ENCODE peak calls at places on chromosomes 4 and X, in five cellular contexts. X, B, I, Q and V are unnamed samples. For H3K4me1, the result is how much of the 10 kb centered on the place peaks cover.

GRCh38 chrX:102044496-102044895 is 81.0 kb upstream of the TCEAL2 start:
- DNase-seq in X (no peak), B (no peak), I (no peak), Q (no peak), V (no peak)

GRCh38 chr4:4627906-4628305 is 86.1 kb upstream of the STX18 start:
- DNase-seq in X (no peak), B (no peak), I (no peak), Q (no peak), V (no peak)

GRCh38 chrX:117096528-117096927 is 633.8 kb upstream of the CT83 start:
- DNase-seq in X (no peak), B (no peak), I (no peak), Q (no peak), V (no peak)

GRCh38 chr4:137471895-137472294 is 60.4 kb downstream of the PCDH18 start:
- DNase-seq in X (no peak), B (no peak), I (no peak), Q (no peak), V (no peak)

GRCh38 chr4:81030617-81031388 is at the start of gene BMP3:
- DNase-seq in X (peak), B (no peak), I (no peak), Q (no peak), V (peak)

GRCh38 chrX:48511561-48511960 is 2.8 kb downstream of the PORCN start:
- DNase-seq in X (no peak), B (no peak), I (no peak), Q (no peak), V (no peak)

GRCh38 chr4:54840430-54840829 is 182.7 kb downstream of the KIT start:
- DNase-seq in X (no peak), B (no peak), I (no peak), Q (no peak), V (no peak)

GRCh38 chrX:63128509-63128908 is 222.6 kb downstream of the SPIN4 start:
- DNase-seq in X (no peak), B (peak), I (no peak), Q (no peak), V (no peak)

GRCh38 chr4:168659971-168660465 is 163.2 kb downstream of the PALLD start:
- DNase-seq in X (no peak), B (no peak), I (no peak), Q (no peak), V (no peak)

GRCh38 chrX:131816551-131817136 is 206.5 kb upstream of the STK26 start:
- DNase-seq in X (no peak), B (no peak), I (no peak), Q (peak), V (peak)

GRCh38 chr4:26420438-26420837 is 69.8 kb downstream of the CCKAR start:
- DNase-seq in X (no peak), B (no peak), I (no peak), Q (no peak), V (no peak)

GRCh38 chr4:5511791-5512190 is 196.6 kb downstream of the EVC2 start:
- DNase-seq in X (no peak), B (no peak), I (no peak), Q (no peak), V (no peak)

GRCh38 chr4:120156115-120156718 is 89.6 kb upstream of the MAD2L1 start:
- DNase-seq in X (no peak), B (peak), I (peak), Q (no peak), V (no peak)

GRCh38 chrX:13252726-13253125 is 67.1 kb downstream of the ATXN3L start:
- DNase-seq in X (no peak), B (no peak), I (no peak), Q (no peak), V (no peak)

GRCh38 chr4:110062166-110062565 is 136.2 kb downstream of the ELOVL6 start:
- DNase-seq in X (no peak), B (no peak), I (no peak), Q (no peak), V (no peak)

GRCh38 chr4:22460266-22460665 is 55.6 kb downstream of the ADGRA3 start:
- DNase-seq in X (no peak), B (no peak), I (no peak), Q (no peak), V (no peak)

GRCh38 chrX:151004085-151004484 is 20.9 kb downstream of the HMGB3 start:
- DNase-seq in X (no peak), B (no peak), I (no peak), Q (no peak), V (no peak)

GRCh38 chr4:54001558-54002365 is 62.6 kb downstream of the CHIC2 start:
- DNase-seq in X (no peak), B (no peak), I (peak), Q (no peak), V (no peak)

GRCh38 chr4:183600189-183600685 is 58.7 kb downstream of the RWDD4 start:
- DNase-seq in X (no peak), B (peak), I (no peak), Q (no peak), V (no peak)

GRCh38 chrX:19744231-19744630 is 143.2 kb downstream of the SH3KBP1 start:
- DNase-seq in X (no peak), B (no peak), I (no peak), Q (no peak), V (no peak)

GRCh38 chr4:188130355-188130754 is 8.9 kb upstream of the TRIML1 start:
- DNase-seq in X (no peak), B (no peak), I (no peak), Q (no peak), V (no peak)

GRCh38 chrX:17705211-17705610 is 32.1 kb upstream of the SCML1 start:
- DNase-seq in X (no peak), B (no peak), I (no peak), Q (no peak), V (no peak)

GRCh38 chr4:54226399-54227260 is 2.5 kb upstream of the PDGFRA start:
- DNase-seq in X (peak), B (no peak), I (no peak), Q (peak), V (peak)

GRCh38 chr4:54363037-54363436 is 133.9 kb downstream of the PDGFRA start:
- DNase-seq in X (no peak), B (no peak), I (no peak), Q (no peak), V (no peak)

GRCh38 chr4:125639182-125639621 is 324.4 kb downstream of the FAT4 start:
- DNase-seq in X (no peak), B (no peak), I (peak), Q (no peak), V (no peak)

GRCh38 chr4:101008503-101008902 is 338.8 kb downstream of the PPP3CA start:
- DNase-seq in X (no peak), B (no peak), I (no peak), Q (no peak), V (no peak)
- TF ChIP-seq EP300 in X (no peak), B (no peak), I (no peak), Q (no peak), V (no peak)

DNA sequence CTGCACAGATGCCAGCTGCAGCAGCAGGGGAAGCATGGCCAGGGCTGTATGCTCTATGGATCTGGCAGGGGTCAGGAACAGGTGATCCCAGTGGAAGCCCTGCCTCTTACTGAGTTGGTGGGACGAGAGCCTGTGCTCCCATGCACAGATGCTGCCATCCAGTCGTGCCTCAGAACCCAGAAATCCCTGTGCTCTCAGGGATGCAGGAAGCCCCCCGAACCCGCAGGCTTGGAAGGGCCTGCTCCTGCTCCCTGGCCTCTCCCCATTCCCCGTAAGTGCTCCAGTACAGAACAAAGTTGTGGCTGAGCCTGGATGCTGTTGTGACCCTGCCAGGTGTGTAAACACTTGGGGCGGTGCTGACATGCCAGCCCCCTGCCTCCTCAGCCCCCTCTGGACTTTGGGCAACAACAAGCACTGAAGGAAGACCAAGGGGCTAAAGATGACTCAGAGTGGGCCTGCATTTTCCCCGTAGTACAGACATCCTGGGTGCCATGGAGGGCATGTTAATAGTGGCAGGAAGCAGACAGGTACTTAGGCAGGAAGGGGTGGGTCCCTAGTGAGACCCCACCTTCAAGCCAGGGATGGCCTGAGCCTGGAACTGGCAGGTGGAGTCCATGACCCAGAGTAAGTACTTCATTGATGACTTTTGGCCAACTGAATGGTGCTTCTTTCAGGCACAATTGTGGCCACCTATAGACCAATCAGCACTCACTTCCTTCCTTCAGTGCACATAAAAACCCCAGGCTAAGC is 1640.7 kb downstream of the C4orf33 start:
- DNase-seq in X (no peak), B (no peak), I (no peak), Q (no peak), V (no peak)
- H3K4me1 ChIP-seq in X (under half), B (under half), I (under half), Q (under half), V (under half)

GRCh38 chrX:9537781-9538180 is 72.9 kb downstream of the TBL1X start:
- DNase-seq in X (no peak), B (no peak), I (no peak), Q (no peak), V (no peak)

GRCh38 chrX:9535101-9535500 is 70.2 kb downstream of the TBL1X start:
- DNase-seq in X (no peak), B (no peak), I (no peak), Q (no peak), V (no peak)

GRCh38 chrX:9539611-9540387 is 74.9 kb downstream of the TBL1X start:
- DNase-seq in X (no peak), B (no peak), I (no peak), Q (no peak), V (no peak)

GRCh38 chrX:9542106-9542764 is 77.4 kb downstream of the TBL1X start:
- DNase-seq in X (no peak), B (no peak), I (no peak), Q (no peak), V (no peak)

GRCh38 chrX:9538544-9539045 is 73.7 kb downstream of the TBL1X start:
- DNase-seq in X (no peak), B (no peak), I (no peak), Q (no peak), V (no peak)
- TF ChIP-seq EP300 in X (no peak), B (no peak), I (no peak), Q (no peak), V (no peak)

DNA sequence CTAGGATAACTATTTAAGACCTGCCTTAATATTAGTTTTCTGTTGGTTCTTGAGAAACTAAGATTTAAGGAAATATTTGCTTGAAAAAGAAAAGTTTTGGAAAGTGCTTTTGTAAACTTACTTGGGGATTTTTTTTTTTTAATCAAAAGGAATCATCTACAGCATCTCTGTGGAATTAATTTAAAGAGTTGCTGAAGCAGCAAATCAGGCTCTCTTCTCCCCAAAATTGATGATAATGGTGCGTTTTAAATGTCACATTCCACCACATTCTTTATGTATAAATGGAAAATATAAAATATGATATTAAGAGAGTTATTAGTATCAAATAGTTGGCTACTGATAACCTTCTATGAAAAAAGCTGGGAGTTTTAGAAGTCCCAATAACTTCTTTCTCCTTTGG is 4.2 kb downstream of the KLF3 start:
- DNase-seq in X (no peak), B (no peak), I (no peak), Q (no peak), V (no peak)
- H3K4me1 ChIP-seq in X (half or more), B (under half), I (under half), Q (half or more), V (under half)

GRCh38 chrX:115652221-115652620 is 91.2 kb downstream of the PLS3 start:
- DNase-seq in X (no peak), B (no peak), I (no peak), Q (no peak), V (no peak)
- TF ChIP-seq EP300 in X (no peak), B (no peak), I (no peak), Q (no peak), V (no peak)

DNA sequence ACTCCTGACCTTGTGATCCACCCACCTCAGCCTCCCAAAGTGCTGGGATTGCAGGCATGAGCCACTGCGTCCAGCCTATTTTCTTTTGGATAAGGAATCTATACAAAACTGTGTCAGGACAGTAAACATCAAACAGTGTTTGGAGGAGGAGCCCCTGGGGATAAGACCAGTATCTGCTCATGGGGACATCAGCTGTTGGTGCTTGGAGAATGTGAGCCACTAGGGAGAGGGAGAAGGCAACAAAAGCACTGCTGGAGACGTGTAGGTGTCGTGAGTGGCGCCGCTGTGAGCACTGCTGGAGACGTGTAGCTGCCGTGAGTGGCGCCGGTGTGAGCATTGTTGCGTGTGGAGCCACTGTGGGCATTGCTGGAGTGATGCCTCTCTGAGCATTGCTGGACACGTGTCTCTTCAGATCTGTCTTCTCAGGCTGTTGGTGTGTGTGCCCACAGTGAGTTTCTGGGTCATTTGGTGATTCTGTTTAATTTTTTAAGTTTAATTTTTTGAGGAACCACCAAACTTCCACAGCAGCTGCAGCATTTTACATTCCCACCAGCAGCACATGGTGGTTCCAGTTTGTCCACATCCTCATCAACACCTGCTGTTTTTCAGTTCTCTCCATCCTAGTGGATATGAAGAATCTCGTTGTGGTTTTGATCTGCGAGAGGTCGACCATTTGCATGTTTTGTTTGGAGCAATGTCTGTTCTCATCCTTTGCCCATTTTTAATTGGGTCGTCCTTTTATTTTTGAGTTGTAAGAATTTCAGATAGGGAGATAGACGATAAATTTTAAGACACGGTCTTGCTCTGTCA is 19.0 kb downstream of the DGKQ start:
- DNase-seq in X (no peak), B (no peak), I (no peak), Q (no peak), V (no peak)
- H3K4me1 ChIP-seq in X (under half), B (under half), I (under half), Q (under half), V (under half)

DNA sequence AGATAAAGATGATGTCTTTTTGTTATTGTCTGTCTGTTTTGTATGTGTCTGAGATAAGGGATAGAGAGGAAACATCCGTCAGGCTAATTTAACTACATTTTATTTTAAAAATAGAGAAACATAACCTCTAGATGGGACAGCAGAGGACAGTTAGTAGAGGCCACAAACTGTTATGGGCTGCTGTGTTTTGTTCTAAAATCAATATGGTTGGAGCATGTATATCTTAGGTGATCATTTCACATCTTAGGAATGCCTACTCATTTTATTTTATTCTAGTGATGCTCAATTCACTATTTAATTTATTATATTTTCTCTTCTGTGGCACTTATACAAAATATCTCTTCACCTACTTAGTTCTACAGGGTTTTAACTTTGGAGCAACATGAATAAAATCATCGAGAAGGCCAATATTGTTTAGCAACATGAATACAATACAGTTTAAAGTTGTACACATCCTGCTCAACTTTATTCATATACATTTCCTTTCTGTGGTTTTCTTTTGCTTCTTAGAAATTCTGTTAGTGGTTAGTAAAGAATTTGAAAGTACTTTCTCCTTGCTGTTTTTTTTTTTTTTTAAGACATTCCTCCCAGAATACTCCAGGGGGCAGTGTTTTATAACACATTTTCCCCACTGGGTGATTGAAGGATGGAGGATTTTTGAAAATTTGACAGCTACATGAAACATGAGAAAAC is 392.9 kb downstream of the UNC5C start:
- DNase-seq in X (no peak), B (peak), I (no peak), Q (no peak), V (no peak)
- TF ChIP-seq EP300 in X (no peak), B (no peak), I (no peak), Q (no peak), V (no peak)

GRCh38 chr4:1799997-1800375 is 6.9 kb downstream of the FGFR3 start:
- DNase-seq in X (no peak), B (no peak), I (no peak), Q (no peak), V (no peak)

GRCh38 chr4:1801286-1801958 is 8.3 kb downstream of the FGFR3 start:
- DNase-seq in X (no peak), B (no peak), I (no peak), Q (no peak), V (no peak)

GRCh38 chr4:1799364-1799996 is 6.4 kb downstream of the FGFR3 start:
- DNase-seq in X (no peak), B (no peak), I (no peak), Q (no peak), V (no peak)

GRCh38 chr4:1802151-1802715 is 9.1 kb downstream of the FGFR3 start:
- DNase-seq in X (no peak), B (peak), I (no peak), Q (peak), V (no peak)

DNA sequence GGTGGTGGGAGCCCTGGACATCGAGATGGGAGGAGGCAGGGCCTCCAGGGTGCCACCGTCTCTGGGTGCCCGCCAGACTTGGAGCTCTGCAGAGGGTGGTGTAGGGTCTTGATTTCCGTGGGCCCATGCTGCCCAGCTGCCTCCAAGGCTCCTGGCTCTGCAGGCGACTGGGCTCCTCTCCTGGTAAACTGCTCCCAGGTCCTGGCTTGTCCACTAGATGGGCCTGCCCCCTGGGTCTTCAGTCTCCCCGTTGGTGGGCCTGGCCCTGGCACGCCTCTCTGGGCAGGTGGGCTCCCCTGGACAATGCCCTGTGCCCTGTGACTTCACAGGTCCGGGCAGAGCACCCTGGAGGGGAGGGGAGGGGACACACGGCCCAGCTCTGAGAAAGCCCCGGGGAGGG is 7.7 kb downstream of the FGFR3 start:
- DNase-seq in X (no peak), B (no peak), I (no peak), Q (no peak), V (no peak)
- H3K4me1 ChIP-seq in X (under half), B (half or more), I (under half), Q (half or more), V (under half)

GRCh38 chr4:7193040-7193958 is 961 bp downstream of the SORCS2 start:
- DNase-seq in X (peak), B (no peak), I (no peak), Q (peak), V (peak)

GRCh38 chr4:7194251-7195137 is 2.2 kb downstream of the SORCS2 start:
- DNase-seq in X (peak), B (no peak), I (no peak), Q (peak), V (peak)

GRCh38 chr4:7190668-7191545 is 1.4 kb upstream of the SORCS2 start:
- DNase-seq in X (peak), B (no peak), I (no peak), Q (peak), V (peak)

GRCh38 chr4:7191546-7192251 is 639 bp upstream of the SORCS2 start:
- DNase-seq in X (peak), B (no peak), I (no peak), Q (peak), V (no peak)

GRCh38 chr4:7192252-7193039 is at the start of gene SORCS2:
- DNase-seq in X (peak), B (peak), I (no peak), Q (no peak), V (peak)
- TF ChIP-seq EP300 in X (no peak), B (no peak), I (no peak), Q (no peak), V (no peak)